ENCODE peak calls at places on chromosome 13, in five cellular contexts. One of them, this sample, is unnamed.

GRCh38 chr13:101751488-101751887 is 299.0 kb downstream of the ITGBL1 start:
- DNase-seq in T-helper 17 cell: no peak
- DNase-seq in activated CD4-positive, CD25-positive, alpha-beta regulatory T cell treated with anti-CD3 and anti-CD28 coated beads, Interleukin-2, amount 50 U/mL, for 16 hours: no peak
- DNase-seq in fibroblast of pulmonary artery: peak
- DNase-seq in myocyte: no peak
- DNase-seq in this sample: no peak

GRCh38 chr13:45409993-45410392 is 8.2 kb downstream of the SLC25A30 start:
- DNase-seq in T-helper 17 cell: no peak
- DNase-seq in activated CD4-positive, CD25-positive, alpha-beta regulatory T cell treated with anti-CD3 and anti-CD28 coated beads, Interleukin-2, amount 50 U/mL, for 16 hours: no peak
- DNase-seq in fibroblast of pulmonary artery: no peak
- DNase-seq in myocyte: no peak
- DNase-seq in this sample: no peak

GRCh38 chr13:112793545-112794445 is 104.0 kb downstream of the ATP11A start:
- DNase-seq in T-helper 17 cell: no peak
- DNase-seq in activated CD4-positive, CD25-positive, alpha-beta regulatory T cell treated with anti-CD3 and anti-CD28 coated beads, Interleukin-2, amount 50 U/mL, for 16 hours: no peak
- DNase-seq in fibroblast of pulmonary artery: no peak
- DNase-seq in myocyte: no peak
- DNase-seq in this sample: no peak

GRCh38 chr13:41053384-41053826 is 7.9 kb upstream of the WBP4 start:
- DNase-seq in T-helper 17 cell: no peak
- DNase-seq in activated CD4-positive, CD25-positive, alpha-beta regulatory T cell treated with anti-CD3 and anti-CD28 coated beads, Interleukin-2, amount 50 U/mL, for 16 hours: no peak
- DNase-seq in fibroblast of pulmonary artery: peak
- DNase-seq in myocyte: peak
- DNase-seq in this sample: no peak

GRCh38 chr13:98784666-98785065 is 32.2 kb upstream of the SLC15A1 start:
- DNase-seq in T-helper 17 cell: no peak
- DNase-seq in activated CD4-positive, CD25-positive, alpha-beta regulatory T cell treated with anti-CD3 and anti-CD28 coated beads, Interleukin-2, amount 50 U/mL, for 16 hours: no peak
- DNase-seq in fibroblast of pulmonary artery: no peak
- DNase-seq in myocyte: no peak
- DNase-seq in this sample: no peak

GRCh38 chr13:90918551-90918950 is 428.9 kb upstream of the MIR17HG start:
- DNase-seq in T-helper 17 cell: no peak
- DNase-seq in activated CD4-positive, CD25-positive, alpha-beta regulatory T cell treated with anti-CD3 and anti-CD28 coated beads, Interleukin-2, amount 50 U/mL, for 16 hours: no peak
- DNase-seq in fibroblast of pulmonary artery: peak
- DNase-seq in myocyte: peak
- DNase-seq in this sample: no peak

GRCh38 chr13:30395192-30396158 is 26.8 kb upstream of the UBE2L5 start:
- DNase-seq in T-helper 17 cell: peak
- DNase-seq in activated CD4-positive, CD25-positive, alpha-beta regulatory T cell treated with anti-CD3 and anti-CD28 coated beads, Interleukin-2, amount 50 U/mL, for 16 hours: peak
- DNase-seq in fibroblast of pulmonary artery: peak
- DNase-seq in myocyte: peak
- DNase-seq in this sample: peak

GRCh38 chr13:43935878-43936277 is 56.2 kb downstream of the LACC1 start:
- DNase-seq in T-helper 17 cell: no peak
- DNase-seq in activated CD4-positive, CD25-positive, alpha-beta regulatory T cell treated with anti-CD3 and anti-CD28 coated beads, Interleukin-2, amount 50 U/mL, for 16 hours: no peak
- DNase-seq in fibroblast of pulmonary artery: peak
- DNase-seq in myocyte: peak
- DNase-seq in this sample: no peak

GRCh38 chr13:80134360-80134759 is 206.6 kb downstream of the SPRY2 start:
- DNase-seq in T-helper 17 cell: no peak
- DNase-seq in activated CD4-positive, CD25-positive, alpha-beta regulatory T cell treated with anti-CD3 and anti-CD28 coated beads, Interleukin-2, amount 50 U/mL, for 16 hours: no peak
- DNase-seq in fibroblast of pulmonary artery: no peak
- DNase-seq in myocyte: no peak
- DNase-seq in this sample: no peak

GRCh38 chr13:40063278-40063698 is 407.8 kb downstream of the COG6 start:
- DNase-seq in T-helper 17 cell: no peak
- DNase-seq in activated CD4-positive, CD25-positive, alpha-beta regulatory T cell treated with anti-CD3 and anti-CD28 coated beads, Interleukin-2, amount 50 U/mL, for 16 hours: no peak
- DNase-seq in fibroblast of pulmonary artery: no peak
- DNase-seq in myocyte: peak
- DNase-seq in this sample: no peak

GRCh38 chr13:77476456-77476855 is 59.0 kb upstream of the SCEL start:
- DNase-seq in T-helper 17 cell: no peak
- DNase-seq in activated CD4-positive, CD25-positive, alpha-beta regulatory T cell treated with anti-CD3 and anti-CD28 coated beads, Interleukin-2, amount 50 U/mL, for 16 hours: no peak
- DNase-seq in fibroblast of pulmonary artery: no peak
- DNase-seq in myocyte: no peak
- DNase-seq in this sample: no peak

GRCh38 chr13:108915095-108915633 is 285.8 kb downstream of the MYO16 start:
- DNase-seq in T-helper 17 cell: no peak
- DNase-seq in activated CD4-positive, CD25-positive, alpha-beta regulatory T cell treated with anti-CD3 and anti-CD28 coated beads, Interleukin-2, amount 50 U/mL, for 16 hours: no peak
- DNase-seq in fibroblast of pulmonary artery: peak
- DNase-seq in myocyte: peak
- DNase-seq in this sample: no peak

GRCh38 chr13:43300817-43301216 is 277.4 kb downstream of the DNAJC15 start:
- DNase-seq in T-helper 17 cell: no peak
- DNase-seq in activated CD4-positive, CD25-positive, alpha-beta regulatory T cell treated with anti-CD3 and anti-CD28 coated beads, Interleukin-2, amount 50 U/mL, for 16 hours: no peak
- DNase-seq in fibroblast of pulmonary artery: peak
- DNase-seq in myocyte: no peak
- DNase-seq in this sample: no peak

GRCh38 chr13:23811366-23812027 is 77.7 kb downstream of the MIPEP start:
- DNase-seq in T-helper 17 cell: no peak
- DNase-seq in activated CD4-positive, CD25-positive, alpha-beta regulatory T cell treated with anti-CD3 and anti-CD28 coated beads, Interleukin-2, amount 50 U/mL, for 16 hours: no peak
- DNase-seq in fibroblast of pulmonary artery: no peak
- DNase-seq in myocyte: no peak
- DNase-seq in this sample: no peak

GRCh38 chr13:46756977-46757376 is 40.0 kb downstream of the ESD start:
- DNase-seq in T-helper 17 cell: no peak
- DNase-seq in activated CD4-positive, CD25-positive, alpha-beta regulatory T cell treated with anti-CD3 and anti-CD28 coated beads, Interleukin-2, amount 50 U/mL, for 16 hours: no peak
- DNase-seq in fibroblast of pulmonary artery: peak
- DNase-seq in myocyte: no peak
- DNase-seq in this sample: no peak

GRCh38 chr13:98581377-98581776 is 4.5 kb upstream of the STK24 start:
- DNase-seq in T-helper 17 cell: no peak
- DNase-seq in activated CD4-positive, CD25-positive, alpha-beta regulatory T cell treated with anti-CD3 and anti-CD28 coated beads, Interleukin-2, amount 50 U/mL, for 16 hours: no peak
- DNase-seq in fibroblast of pulmonary artery: no peak
- DNase-seq in myocyte: no peak
- DNase-seq in this sample: no peak

GRCh38 chr13:92074658-92075057 is 676.2 kb downstream of the GPC5 start:
- DNase-seq in T-helper 17 cell: no peak
- DNase-seq in activated CD4-positive, CD25-positive, alpha-beta regulatory T cell treated with anti-CD3 and anti-CD28 coated beads, Interleukin-2, amount 50 U/mL, for 16 hours: no peak
- DNase-seq in fibroblast of pulmonary artery: peak
- DNase-seq in myocyte: no peak
- DNase-seq in this sample: no peak

GRCh38 chr13:81442904-81443303 is 1102.0 kb upstream of the SPRY2 start:
- DNase-seq in T-helper 17 cell: no peak
- DNase-seq in activated CD4-positive, CD25-positive, alpha-beta regulatory T cell treated with anti-CD3 and anti-CD28 coated beads, Interleukin-2, amount 50 U/mL, for 16 hours: no peak
- DNase-seq in fibroblast of pulmonary artery: no peak
- DNase-seq in myocyte: no peak
- DNase-seq in this sample: no peak

GRCh38 chr13:99811067-99811715 is 160.4 kb downstream of the ZIC5 start:
- DNase-seq in T-helper 17 cell: no peak
- DNase-seq in activated CD4-positive, CD25-positive, alpha-beta regulatory T cell treated with anti-CD3 and anti-CD28 coated beads, Interleukin-2, amount 50 U/mL, for 16 hours: no peak
- DNase-seq in fibroblast of pulmonary artery: no peak
- DNase-seq in myocyte: no peak
- DNase-seq in this sample: no peak

GRCh38 chr13:66222127-66222526 is 1008.0 kb downstream of the PCDH9 start:
- DNase-seq in T-helper 17 cell: no peak
- DNase-seq in activated CD4-positive, CD25-positive, alpha-beta regulatory T cell treated with anti-CD3 and anti-CD28 coated beads, Interleukin-2, amount 50 U/mL, for 16 hours: no peak
- DNase-seq in fibroblast of pulmonary artery: no peak
- DNase-seq in myocyte: no peak
- DNase-seq in this sample: no peak

GRCh38 chr13:29454931-29455481 is 140.5 kb downstream of the SLC7A1 start:
- DNase-seq in T-helper 17 cell: no peak
- DNase-seq in activated CD4-positive, CD25-positive, alpha-beta regulatory T cell treated with anti-CD3 and anti-CD28 coated beads, Interleukin-2, amount 50 U/mL, for 16 hours: no peak
- DNase-seq in fibroblast of pulmonary artery: no peak
- DNase-seq in myocyte: no peak
- DNase-seq in this sample: no peak

GRCh38 chr13:32846556-32846955 is 169.7 kb upstream of the KL start:
- DNase-seq in T-helper 17 cell: no peak
- DNase-seq in activated CD4-positive, CD25-positive, alpha-beta regulatory T cell treated with anti-CD3 and anti-CD28 coated beads, Interleukin-2, amount 50 U/mL, for 16 hours: no peak
- DNase-seq in fibroblast of pulmonary artery: no peak
- DNase-seq in myocyte: no peak
- DNase-seq in this sample: no peak